ENCODE peak calls at places on chromosomes 16 and 17, in ten cellular contexts. T is upper lobe of right lung, I is bronchial epithelial cell, J is vagina, S is HL-60, N is cardiac muscle cell, Z is stomach, G is spleen, A is GM23338, B is Caco-2. L is an unnamed sample.

GRCh38 chr17:17819111-17819510 is 17.7 kb downstream of the SREBF1 start:
- DNase-seq in S (no peak), I (no peak), A (no peak), T (no peak), J (no peak), G (no peak), B (no peak), Z (no peak), N (no peak), L (no peak)

GRCh38 chr17:35117984-35118383 is 1.7 kb downstream of the RAD51D start:
- DNase-seq in G (no peak), N (peak; percentile 36), I (peak; percentile 34), A (no peak), Z (no peak), S (no peak), B (no peak), T (no peak), J (no peak), L (no peak)

GRCh38 chr16:89446136-89446974 is 44.0 kb downstream of the ANKRD11 start:
- DNase-seq in A (no peak), B (no peak), N (no peak), S (no peak), I (no peak), T (peak; percentile 70), J (no peak), G (no peak), Z (no peak), L (no peak)

GRCh38 chr16:70271696-70272095 is 17.6 kb downstream of the AARS1 start:
- DNase-seq in S (no peak), I (no peak), G (no peak), B (no peak), N (no peak), Z (no peak), T (no peak), A (no peak), J (no peak), L (no peak)

GRCh38 chr17:7887482-7888183 is 956 bp upstream of the CHD3 start:
- DNase-seq in A (peak; percentile 90), N (peak; percentile 99), T (peak; percentile 95), G (peak; percentile 94), I (peak; percentile 96), Z (peak; percentile 95), S (peak; percentile 56), B (peak; percentile 70), J (no peak), L (peak; percentile 82)

GRCh38 chr16:85415196-85415988 is 197.7 kb upstream of the GSE1 start:
- DNase-seq in B (peak; percentile 2), A (no peak), I (no peak), T (peak; percentile 59), J (no peak), S (no peak), N (no peak), Z (no peak), G (peak; percentile 59), L (no peak)

GRCh38 chr17:75637561-75637960 is 4.3 kb downstream of the SMIM5 start:
- DNase-seq in N (no peak), I (no peak), S (no peak), J (no peak), Z (peak; percentile 38), T (no peak), A (no peak), B (no peak), G (peak; percentile 65), L (no peak)

GRCh38 chr16:9900576-9900975 is 281.7 kb downstream of the GRIN2A start:
- DNase-seq in I (no peak), Z (no peak), S (no peak), G (no peak), N (no peak), B (no peak), A (no peak), T (no peak), J (no peak), L (no peak)

GRCh38 chr16:67733734-67734470 is 14.8 kb upstream of the GFOD2 start:
- DNase-seq in N (no peak), Z (no peak), S (no peak), G (no peak), T (no peak), J (no peak), I (no peak), A (no peak), B (no peak), L (no peak)

GRCh38 chr16:4344659-4345438 is 6.3 kb downstream of the PAM16 start:
- DNase-seq in T (peak; percentile 59), J (no peak), B (no peak), N (no peak), S (no peak), G (no peak), A (no peak), I (peak; percentile 26), Z (peak; percentile 59), L (no peak)

GRCh38 chr16:13148836-13149235 is 247.4 kb downstream of the SHISA9 start:
- DNase-seq in N (no peak), A (no peak), S (no peak), I (no peak), B (no peak), J (no peak), Z (no peak), G (no peak), T (no peak), L (no peak)

GRCh38 chr16:85615014-85615851 is 2.1 kb downstream of the GSE1 start:
- DNase-seq in I (peak; percentile 94), Z (peak; percentile 91), A (peak; percentile 72), J (no peak), T (peak; percentile 96), N (no peak), B (peak; percentile 96), G (peak; percentile 88), S (peak; percentile 35), L (no peak)

GRCh38 chr17:76893623-76894358 is 25.6 kb downstream of the MGAT5B start:
- DNase-seq in B (no peak), A (no peak), I (no peak), J (no peak), Z (no peak), T (no peak), N (no peak), S (no peak), G (no peak), L (no peak)

GRCh38 chr17:57143341-57143740 is 58.3 kb downstream of the AKAP1 start:
- DNase-seq in A (no peak), B (no peak), T (no peak), J (no peak), S (no peak), N (no peak), G (no peak), I (no peak), Z (no peak), L (no peak)

GRCh38 chr17:31320231-31320630 is 1.2 kb downstream of the EVI2A start:
- DNase-seq in B (no peak), N (no peak), A (no peak), G (no peak), J (no peak), S (no peak), I (no peak), Z (no peak), T (no peak), L (no peak)
- H3K4me3 ChIP-seq in B (no peak overlapping the region), N (no peak overlapping the region), A (no peak overlapping the region), G (peak overlapping the region; percentile 32), J (peak overlapping the region; percentile 22), S (peak overlapping the region; percentile 55), I (no peak overlapping the region), Z (no peak overlapping the region), T (peak overlapping the region; percentile 45), L (peak overlapping the region; percentile 78)

GRCh38 chr16:76222853-76223252 is 54.3 kb upstream of the CNTNAP4 start:
- DNase-seq in T (no peak), I (no peak), J (no peak), A (peak; percentile 72), B (peak; percentile 50), Z (no peak), S (no peak), N (no peak), G (no peak), L (no peak)
- TF ChIP-seq CTCF in T (no peak), I (no peak), J (no peak), A (no peak), B (no peak), Z (no peak), S (no peak), N (no peak), G (no peak), L (no peak)

GRCh38 chr16:86800914-86801313 is 222.6 kb downstream of the FOXL1 start:
- DNase-seq in N (no peak), J (no peak), T (no peak), A (peak; percentile 50), B (no peak), S (no peak), I (no peak), G (no peak), Z (no peak), L (no peak)

GRCh38 chr16:86798247-86799041 is 220.1 kb downstream of the FOXL1 start:
- DNase-seq in S (no peak), A (no peak), J (no peak), I (peak; percentile 36), B (no peak), G (no peak), Z (no peak), N (no peak), T (no peak), L (no peak)

GRCh38 chr16:86799367-86799766 is 221.0 kb downstream of the FOXL1 start:
- DNase-seq in T (no peak), G (no peak), I (no peak), A (no peak), J (no peak), B (no peak), S (no peak), N (no peak), Z (no peak), L (no peak)

GRCh38 chr16:86794216-86794864 is 216.0 kb downstream of the FOXL1 start:
- DNase-seq in S (no peak), B (no peak), I (no peak), N (no peak), G (no peak), J (no peak), A (no peak), T (no peak), Z (no peak), L (no peak)

GRCh38 chr16:86797700-86798099 is 219.4 kb downstream of the FOXL1 start:
- DNase-seq in B (no peak), G (no peak), S (no peak), T (no peak), J (no peak), N (no peak), Z (no peak), I (no peak), A (no peak), L (no peak)
- H3K27me3 ChIP-seq in B (no peaks in the 10 kb centered on the region), G (peaks cover 11% of the 10 kb centered on the region), S (no peaks in the 10 kb centered on the region), T (peaks cover 22% of the 10 kb centered on the region), J (no peaks in the 10 kb centered on the region), N (no peaks in the 10 kb centered on the region), Z (peaks cover 10% of the 10 kb centered on the region), I (peaks cover 4% of the 10 kb centered on the region), A (peaks cover 8% of the 10 kb centered on the region), L (no peaks in the 10 kb centered on the region)

DNA sequence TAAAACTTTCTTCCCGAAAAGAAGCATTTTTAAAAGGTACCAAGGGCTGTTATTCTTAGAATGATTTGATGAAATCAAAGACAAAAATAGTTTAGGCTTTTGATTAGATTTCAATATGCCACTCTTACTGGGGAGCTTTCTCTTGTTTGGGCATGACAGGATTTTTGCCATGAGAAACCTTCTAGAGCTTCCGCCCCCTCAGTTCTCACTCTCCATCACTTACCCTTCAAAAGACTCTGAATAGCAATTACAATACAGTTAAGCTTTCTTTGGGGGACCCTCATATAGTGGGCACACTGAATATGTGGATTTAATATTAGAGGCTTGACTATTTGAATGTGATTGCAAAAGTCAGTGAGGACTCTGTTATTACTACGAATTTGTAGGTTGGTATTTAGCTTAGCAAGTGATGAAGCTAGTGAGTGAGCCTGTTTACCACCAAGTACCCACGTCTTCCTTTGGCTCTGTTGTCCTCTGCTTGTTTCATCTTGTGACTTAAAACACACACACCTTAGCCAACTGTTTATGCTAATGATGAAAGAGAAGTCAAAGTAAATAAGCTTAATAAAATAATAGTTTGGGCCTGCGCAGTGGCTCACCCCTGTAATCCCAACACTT is 158.7 kb upstream of the TBX2 start:
- DNase-seq in I (no peak), J (no peak), Z (no peak), A (no peak), S (no peak), T (no peak), G (no peak), B (no peak), N (no peak), L (no peak)
- H3K4me3 ChIP-seq in I (no peak overlapping the region), J (no peak overlapping the region), Z (no peak overlapping the region), A (no peak overlapping the region), S (no peak overlapping the region), T (no peak overlapping the region), G (no peak overlapping the region), B (no peak overlapping the region), N (no peak overlapping the region), L (no peak overlapping the region)

L was measured in GM06990.